ENCODE peak calls at places on chromosomes 1 and 21, in eight cellular contexts. One of them, this sample, is unnamed.

GRCh38 chr1:229247871-229248270 is 23.0 kb upstream of the RAB4A start:
- DNase-seq in sigmoid colon: no peak
- DNase-seq in astrocyte: no peak
- DNase-seq in A549: no peak
- DNase-seq in GM23248: no peak
- DNase-seq in GM23338: no peak
- DNase-seq in IMR-90: no peak
- DNase-seq in PC-9: no peak
- DNase-seq in this sample: no peak

GRCh38 chr1:117447661-117448060 is 80.4 kb downstream of the MAN1A2 start:
- DNase-seq in sigmoid colon: no peak
- DNase-seq in astrocyte: peak; percentile 27
- DNase-seq in A549: no peak
- DNase-seq in GM23248: peak; percentile 43
- DNase-seq in GM23338: no peak
- DNase-seq in IMR-90: peak; percentile 34
- DNase-seq in PC-9: no peak
- DNase-seq in this sample: no peak

GRCh38 chr1:182189535-182190066 is 128.1 kb upstream of the ZNF648 start:
- DNase-seq in sigmoid colon: no peak
- DNase-seq in astrocyte: peak; percentile 70
- DNase-seq in A549: no peak
- DNase-seq in GM23248: peak; percentile 70
- DNase-seq in GM23338: no peak
- DNase-seq in IMR-90: no peak
- DNase-seq in PC-9: no peak
- DNase-seq in this sample: no peak

GRCh38 chr1:221263831-221264767 is 384.9 kb downstream of the HLX start:
- DNase-seq in sigmoid colon: peak; percentile 76
- DNase-seq in astrocyte: peak; percentile 75
- DNase-seq in A549: peak; percentile 79
- DNase-seq in GM23248: peak; percentile 93
- DNase-seq in GM23338: peak; percentile 85
- DNase-seq in IMR-90: peak; percentile 89
- DNase-seq in PC-9: peak; percentile 44
- DNase-seq in this sample: peak; percentile 27

GRCh38 chr21:45549670-45550463 is 7.6 kb upstream of the SLC19A1 start:
- DNase-seq in sigmoid colon: peak; percentile 64
- DNase-seq in astrocyte: no peak
- DNase-seq in A549: no peak
- DNase-seq in GM23248: no peak
- DNase-seq in GM23338: no peak
- DNase-seq in IMR-90: no peak
- DNase-seq in PC-9: no peak
- DNase-seq in this sample: no peak

GRCh38 chr1:16375521-16376359 is 8.7 kb downstream of the SZRD1 start:
- DNase-seq in sigmoid colon: no peak
- DNase-seq in astrocyte: peak; percentile 70
- DNase-seq in A549: no peak
- DNase-seq in GM23248: peak; percentile 53
- DNase-seq in GM23338: no peak
- DNase-seq in IMR-90: peak; percentile 78
- DNase-seq in PC-9: no peak
- DNase-seq in this sample: no peak

GRCh38 chr1:59619576-59619975 is 195.2 kb upstream of the HOOK1 start:
- DNase-seq in sigmoid colon: no peak
- DNase-seq in astrocyte: no peak
- DNase-seq in A549: no peak
- DNase-seq in GM23248: no peak
- DNase-seq in GM23338: no peak
- DNase-seq in IMR-90: no peak
- DNase-seq in PC-9: no peak
- DNase-seq in this sample: no peak

GRCh38 chr1:181386951-181387350 is 96.4 kb upstream of the CACNA1E start:
- DNase-seq in sigmoid colon: no peak
- DNase-seq in astrocyte: no peak
- DNase-seq in A549: no peak
- DNase-seq in GM23248: no peak
- DNase-seq in GM23338: no peak
- DNase-seq in IMR-90: no peak
- DNase-seq in PC-9: no peak
- DNase-seq in this sample: no peak

GRCh38 chr1:110601332-110601731 is 4.8 kb downstream of the KCNA2 start:
- DNase-seq in sigmoid colon: no peak
- DNase-seq in astrocyte: no peak
- DNase-seq in A549: no peak
- DNase-seq in GM23248: no peak
- DNase-seq in GM23338: no peak
- DNase-seq in IMR-90: no peak
- DNase-seq in PC-9: no peak
- DNase-seq in this sample: no peak

GRCh38 chr1:116741781-116742565 is 12.3 kb upstream of the CD2 start:
- DNase-seq in sigmoid colon: no peak
- DNase-seq in astrocyte: no peak
- DNase-seq in A549: no peak
- DNase-seq in GM23248: no peak
- DNase-seq in GM23338: no peak
- DNase-seq in IMR-90: no peak
- DNase-seq in PC-9: no peak
- DNase-seq in this sample: no peak

GRCh38 chr1:157948547-157949152 is 44.8 kb upstream of the KIRREL1 start:
- DNase-seq in sigmoid colon: no peak
- DNase-seq in astrocyte: peak; percentile 6
- DNase-seq in A549: peak; percentile 53
- DNase-seq in GM23248: peak; percentile 56
- DNase-seq in GM23338: peak; percentile 86
- DNase-seq in IMR-90: peak; percentile 42
- DNase-seq in PC-9: no peak
- DNase-seq in this sample: peak; percentile 58

GRCh38 chr1:29258974-29259801 is 22.9 kb downstream of the PTPRU start:
- DNase-seq in sigmoid colon: peak; percentile 58
- DNase-seq in astrocyte: no peak
- DNase-seq in A549: no peak
- DNase-seq in GM23248: peak; percentile 27
- DNase-seq in GM23338: peak; percentile 58
- DNase-seq in IMR-90: no peak
- DNase-seq in PC-9: no peak
- DNase-seq in this sample: no peak

GRCh38 chr1:2552189-2552588 is 4.0 kb upstream of the TNFRSF14 start:
- DNase-seq in sigmoid colon: no peak
- DNase-seq in astrocyte: no peak
- DNase-seq in A549: no peak
- DNase-seq in GM23248: no peak
- DNase-seq in GM23338: no peak
- DNase-seq in IMR-90: no peak
- DNase-seq in PC-9: no peak
- DNase-seq in this sample: no peak
- H3K4me1 ChIP-seq in sigmoid colon: peaks cover 41% of the 10 kb centered on the region
- H3K4me1 ChIP-seq in astrocyte: peaks cover 24% of the 10 kb centered on the region
- H3K4me1 ChIP-seq in A549: peaks cover 14% of the 10 kb centered on the region
- H3K4me1 ChIP-seq in GM23248: peaks cover 15% of the 10 kb centered on the region
- H3K4me1 ChIP-seq in GM23338: peaks cover 7% of the 10 kb centered on the region
- H3K4me1 ChIP-seq in IMR-90: peaks cover 6% of the 10 kb centered on the region
- H3K4me1 ChIP-seq in PC-9: peaks cover 20% of the 10 kb centered on the region
- H3K4me1 ChIP-seq in this sample: peaks cover 10% of the 10 kb centered on the region

DNA sequence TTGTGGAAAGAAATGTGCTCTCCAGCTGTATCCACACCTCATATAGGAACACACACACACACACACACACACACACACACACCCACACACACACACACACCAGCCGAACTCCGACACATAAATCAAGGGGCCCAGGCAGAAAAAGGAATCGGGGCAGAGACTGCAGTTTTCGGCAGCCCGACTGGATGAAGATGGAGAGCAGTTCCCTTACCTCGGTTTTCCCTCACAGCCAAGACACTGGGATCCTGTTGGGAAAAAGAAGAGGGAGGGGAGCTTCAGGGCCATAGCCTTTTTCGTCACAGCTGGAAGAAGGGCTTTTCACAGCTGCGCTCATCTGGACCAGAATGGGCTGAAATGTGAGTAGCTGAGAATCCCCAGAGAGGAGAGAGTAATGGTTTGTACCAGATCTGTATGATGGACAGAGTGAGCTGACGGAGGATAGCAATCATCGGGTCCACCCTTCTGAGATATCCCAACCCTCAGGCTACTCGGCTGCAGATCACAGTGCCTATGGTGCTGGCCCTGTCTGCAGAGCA is 37.7 kb downstream of the PIK3C2B start:
- DNase-seq in sigmoid colon: peak; percentile 88
- DNase-seq in astrocyte: no peak
- DNase-seq in A549: no peak
- DNase-seq in GM23248: no peak
- DNase-seq in GM23338: no peak
- DNase-seq in IMR-90: no peak
- DNase-seq in PC-9: no peak
- DNase-seq in this sample: peak; percentile 63
- H3K4me1 ChIP-seq in sigmoid colon: peaks cover 2% of the 10 kb centered on the region
- H3K4me1 ChIP-seq in astrocyte: no peaks in the 10 kb centered on the region
- H3K4me1 ChIP-seq in A549: no peaks in the 10 kb centered on the region
- H3K4me1 ChIP-seq in GM23248: no peaks in the 10 kb centered on the region
- H3K4me1 ChIP-seq in GM23338: peaks cover 37% of the 10 kb centered on the region
- H3K4me1 ChIP-seq in IMR-90: no peaks in the 10 kb centered on the region
- H3K4me1 ChIP-seq in PC-9: peaks cover 15% of the 10 kb centered on the region
- H3K4me1 ChIP-seq in this sample: peaks cover 9% of the 10 kb centered on the region

GRCh38 chr1:68490046-68490651 is 6.7 kb downstream of the DEPDC1 start:
- DNase-seq in sigmoid colon: no peak
- DNase-seq in astrocyte: no peak
- DNase-seq in A549: no peak
- DNase-seq in GM23248: no peak
- DNase-seq in GM23338: no peak
- DNase-seq in IMR-90: no peak
- DNase-seq in PC-9: no peak
- DNase-seq in this sample: no peak
- H3K4me1 ChIP-seq in sigmoid colon: no peaks in the 10 kb centered on the region
- H3K4me1 ChIP-seq in astrocyte: no peaks in the 10 kb centered on the region
- H3K4me1 ChIP-seq in A549: peaks cover 4% of the 10 kb centered on the region
- H3K4me1 ChIP-seq in GM23248: peaks cover 3% of the 10 kb centered on the region
- H3K4me1 ChIP-seq in GM23338: no peaks in the 10 kb centered on the region
- H3K4me1 ChIP-seq in IMR-90: peaks cover 2% of the 10 kb centered on the region
- H3K4me1 ChIP-seq in PC-9: peaks cover 3% of the 10 kb centered on the region
- H3K4me1 ChIP-seq in this sample: no peaks in the 10 kb centered on the region

DNA sequence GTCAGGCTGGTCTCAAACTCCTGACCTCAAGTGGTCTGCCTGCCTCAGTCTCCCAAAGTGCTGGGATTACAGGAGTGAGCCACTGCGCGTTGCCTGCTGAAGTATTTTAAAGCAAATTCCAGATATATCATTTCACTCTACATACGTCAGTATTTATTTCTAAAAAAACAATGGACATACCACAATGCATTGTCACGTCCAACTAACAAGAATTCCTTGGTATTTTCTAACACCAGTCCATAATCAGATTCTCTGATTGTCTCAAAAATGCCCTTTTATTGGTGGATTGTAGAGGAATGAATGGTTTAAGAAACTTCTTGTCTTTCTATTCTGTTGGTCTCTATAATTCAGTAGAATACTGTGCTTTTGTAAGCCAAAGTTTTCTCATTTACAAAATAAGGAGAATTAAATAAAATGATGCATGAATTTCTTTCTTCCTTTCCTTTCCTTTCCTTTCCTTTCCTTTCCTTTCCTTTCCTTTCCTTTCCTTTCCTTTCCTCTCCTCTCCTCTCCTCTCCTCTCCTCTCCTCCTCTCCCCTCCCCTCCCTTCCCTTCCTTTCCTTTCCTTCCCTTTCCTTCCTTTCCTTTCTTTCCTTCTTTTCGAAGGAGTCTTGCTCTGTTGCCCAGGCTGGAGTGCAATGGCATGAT is 55.8 kb downstream of the VPS13D start:
- DNase-seq in sigmoid colon: no peak
- DNase-seq in astrocyte: peak; percentile 24
- DNase-seq in A549: no peak
- DNase-seq in GM23248: peak; percentile 3
- DNase-seq in GM23338: no peak
- DNase-seq in IMR-90: no peak
- DNase-seq in PC-9: no peak
- DNase-seq in this sample: no peak
- H3K4me1 ChIP-seq in sigmoid colon: no peaks in the 10 kb centered on the region
- H3K4me1 ChIP-seq in astrocyte: no peaks in the 10 kb centered on the region
- H3K4me1 ChIP-seq in A549: no peaks in the 10 kb centered on the region
- H3K4me1 ChIP-seq in GM23248: no peaks in the 10 kb centered on the region
- H3K4me1 ChIP-seq in GM23338: no peaks in the 10 kb centered on the region
- H3K4me1 ChIP-seq in IMR-90: no peaks in the 10 kb centered on the region
- H3K4me1 ChIP-seq in PC-9: no peaks in the 10 kb centered on the region
- H3K4me1 ChIP-seq in this sample: no peaks in the 10 kb centered on the region

DNA sequence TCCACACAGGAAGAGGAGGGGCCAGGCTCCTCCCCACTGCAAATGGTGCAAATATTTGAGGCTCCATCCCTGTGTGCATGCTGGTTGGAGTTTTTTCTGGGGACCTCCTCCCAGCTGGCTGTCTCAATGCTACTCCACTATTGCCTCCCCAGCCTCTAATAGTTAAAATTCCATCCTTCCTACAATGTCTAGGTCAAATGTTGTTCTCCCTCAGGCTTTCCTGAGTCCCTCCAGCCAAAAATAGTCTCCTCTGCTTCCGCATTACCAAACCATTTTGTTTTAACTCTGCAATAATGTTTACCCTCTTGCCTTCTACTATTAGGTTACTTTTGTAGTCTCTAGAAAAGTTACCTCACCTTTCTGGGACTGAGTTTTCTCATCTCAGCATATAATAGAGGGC is 29.6 kb upstream of the FMO1 start:
- DNase-seq in sigmoid colon: no peak
- DNase-seq in astrocyte: no peak
- DNase-seq in A549: no peak
- DNase-seq in GM23248: no peak
- DNase-seq in GM23338: peak; percentile 21
- DNase-seq in IMR-90: no peak
- DNase-seq in PC-9: no peak
- DNase-seq in this sample: no peak
- H3K4me1 ChIP-seq in sigmoid colon: peaks cover 10% of the 10 kb centered on the region
- H3K4me1 ChIP-seq in astrocyte: peaks cover 30% of the 10 kb centered on the region
- H3K4me1 ChIP-seq in A549: no peaks in the 10 kb centered on the region
- H3K4me1 ChIP-seq in GM23248: peaks cover 24% of the 10 kb centered on the region
- H3K4me1 ChIP-seq in GM23338: peaks cover 41% of the 10 kb centered on the region
- H3K4me1 ChIP-seq in IMR-90: peaks cover 18% of the 10 kb centered on the region
- H3K4me1 ChIP-seq in PC-9: no peaks in the 10 kb centered on the region
- H3K4me1 ChIP-seq in this sample: peaks cover 6% of the 10 kb centered on the region

GRCh38 chr1:232597721-232598120 is 32.2 kb downstream of the SIPA1L2 start:
- DNase-seq in sigmoid colon: no peak
- DNase-seq in astrocyte: no peak
- DNase-seq in A549: no peak
- DNase-seq in GM23248: no peak
- DNase-seq in GM23338: no peak
- DNase-seq in IMR-90: no peak
- DNase-seq in PC-9: no peak
- DNase-seq in this sample: no peak

GRCh38 chr1:232594768-232595698 is 34.9 kb downstream of the SIPA1L2 start:
- DNase-seq in sigmoid colon: no peak
- DNase-seq in astrocyte: no peak
- DNase-seq in A549: no peak
- DNase-seq in GM23248: no peak
- DNase-seq in GM23338: no peak
- DNase-seq in IMR-90: no peak
- DNase-seq in PC-9: no peak
- DNase-seq in this sample: no peak

GRCh38 chr1:232598837-232599177 is 31.1 kb downstream of the SIPA1L2 start:
- DNase-seq in sigmoid colon: no peak
- DNase-seq in astrocyte: no peak
- DNase-seq in A549: no peak
- DNase-seq in GM23248: no peak
- DNase-seq in GM23338: no peak
- DNase-seq in IMR-90: no peak
- DNase-seq in PC-9: no peak
- DNase-seq in this sample: no peak

GRCh38 chr1:232598133-232598532 is 31.8 kb downstream of the SIPA1L2 start:
- DNase-seq in sigmoid colon: no peak
- DNase-seq in astrocyte: no peak
- DNase-seq in A549: no peak
- DNase-seq in GM23248: no peak
- DNase-seq in GM23338: no peak
- DNase-seq in IMR-90: no peak
- DNase-seq in PC-9: no peak
- DNase-seq in this sample: no peak

GRCh38 chr1:232596666-232597303 is 33.1 kb downstream of the SIPA1L2 start:
- DNase-seq in sigmoid colon: no peak
- DNase-seq in astrocyte: no peak
- DNase-seq in A549: no peak
- DNase-seq in GM23248: no peak
- DNase-seq in GM23338: no peak
- DNase-seq in IMR-90: no peak
- DNase-seq in PC-9: no peak
- DNase-seq in this sample: no peak
- H3K4me1 ChIP-seq in sigmoid colon: peaks cover 56% of the 10 kb centered on the region
- H3K4me1 ChIP-seq in astrocyte: no peaks in the 10 kb centered on the region
- H3K4me1 ChIP-seq in A549: peaks cover 14% of the 10 kb centered on the region
- H3K4me1 ChIP-seq in GM23248: no peaks in the 10 kb centered on the region
- H3K4me1 ChIP-seq in GM23338: no peaks in the 10 kb centered on the region
- H3K4me1 ChIP-seq in IMR-90: peaks cover 17% of the 10 kb centered on the region
- H3K4me1 ChIP-seq in PC-9: peaks cover 25% of the 10 kb centered on the region
- H3K4me1 ChIP-seq in this sample: peaks cover 30% of the 10 kb centered on the region

This sample was measured in right cardiac atrium.